ENCODE peak calls at places on chromosomes 1 and 21, in five cellular contexts. Y is right atrium auricular region, Z is A549, P is GM12864, I is AG09309. C is an unnamed sample.

GRCh38 chr1:8025671-8026144 is 401 bp downstream of the ERRFI1 start:
- DNase-seq in Y (no peak), Z (no peak), P (no peak), I (no peak), C (no peak)

GRCh38 chr1:53511933-53512806 is 53.0 kb downstream of the DMRTB1 start:
- DNase-seq in Y (no peak), Z (no peak), P (no peak), I (peak), C (no peak)

GRCh38 chr21:15301736-15302135 is 236.9 kb upstream of the NRIP1 start:
- DNase-seq in Y (no peak), Z (no peak), P (no peak), I (no peak), C (no peak)

GRCh38 chr1:36128126-36128904 is 3.3 kb upstream of the COL8A2 start:
- DNase-seq in Y (no peak), Z (no peak), P (no peak), I (no peak), C (no peak)

GRCh38 chr1:204523605-204524215 is 7.5 kb downstream of the MDM4 start:
- DNase-seq in Y (no peak), Z (no peak), P (no peak), I (no peak), C (no peak)

GRCh38 chr1:8137406-8138244 is 111.5 kb upstream of the ERRFI1 start:
- DNase-seq in Y (peak), Z (peak), P (no peak), I (peak), C (no peak)

GRCh38 chr1:226201029-226201593 is 14.6 kb upstream of the ACBD3 start:
- DNase-seq in Y (no peak), Z (no peak), P (no peak), I (no peak), C (peak)

GRCh38 chr1:180451504-180451903 is 50.9 kb downstream of the ACBD6 start:
- DNase-seq in Y (no peak), Z (no peak), P (no peak), I (no peak), C (no peak)

GRCh38 chr1:198173832-198174231 is 17.0 kb downstream of the NEK7 start:
- DNase-seq in Y (no peak), Z (no peak), P (no peak), I (no peak), C (no peak)

GRCh38 chr1:46617833-46618232 is 1.2 kb upstream of the MOB3C start:
- DNase-seq in Y (no peak), Z (no peak), P (no peak), I (no peak), C (no peak)

GRCh38 chr1:89721351-89721750 is 88.4 kb downstream of the LRRC8C start:
- DNase-seq in Y (no peak), Z (no peak), P (no peak), I (no peak), C (no peak)

GRCh38 chr1:23864801-23865542 is 3.1 kb downstream of the FUCA1 start:
- DNase-seq in Y (no peak), Z (no peak), P (no peak), I (no peak), C (no peak)

GRCh38 chr1:67937010-67937409 is 103.7 kb upstream of the GNG12 start:
- DNase-seq in Y (no peak), Z (no peak), P (no peak), I (no peak), C (no peak)

GRCh38 chr1:206420471-206420870 is 49.8 kb upstream of the IKBKE start:
- DNase-seq in Y (no peak), Z (no peak), P (no peak), I (no peak), C (no peak)

GRCh38 chr1:7149080-7149838 is 364.0 kb downstream of the CAMTA1 start:
- DNase-seq in Y (no peak), Z (no peak), P (no peak), I (no peak), C (no peak)

GRCh38 chr1:19009882-19010321 is 53.4 kb upstream of the IFFO2 start:
- DNase-seq in Y (no peak), Z (peak), P (no peak), I (peak), C (no peak)

GRCh38 chr1:3908886-3909517 is 8.9 kb upstream of the C1orf174 start:
- DNase-seq in Y (no peak), Z (no peak), P (no peak), I (no peak), C (no peak)

GRCh38 chr1:166840309-166841302 is 1.3 kb downstream of the POGK start:
- DNase-seq in Y (no peak), Z (no peak), P (no peak), I (no peak), C (no peak)

GRCh38 chr1:89724369-89725015 is 91.6 kb downstream of the LRRC8C start:
- DNase-seq in Y (peak), Z (no peak), P (peak), I (no peak), C (no peak)

GRCh38 chr1:56573311-56573710 is 6.1 kb downstream of the PLPP3 start:
- DNase-seq in Y (no peak), Z (no peak), P (no peak), I (no peak), C (no peak)

GRCh38 chr21:36860736-36861594 is 105.5 kb downstream of the HLCS start:
- DNase-seq in Y (no peak), Z (no peak), P (no peak), I (peak), C (no peak)

GRCh38 chr1:4108741-4109625 is 208.9 kb upstream of the C1orf174 start:
- DNase-seq in Y (no peak), Z (no peak), P (no peak), I (no peak), C (no peak)

GRCh38 chr1:86381223-86381622 is 14.9 kb downstream of the ODF2L start:
- DNase-seq in Y (no peak), Z (no peak), P (no peak), I (no peak), C (no peak)

GRCh38 chr1:217253351-217253750 is 377.5 kb downstream of the GPATCH2 start:
- DNase-seq in Y (no peak), Z (no peak), P (no peak), I (no peak), C (peak)

GRCh38 chr1:30847358-30847972 is 61.1 kb downstream of the SDC3 start:
- DNase-seq in Y (peak), Z (no peak), P (no peak), I (no peak), C (no peak)

GRCh38 chr1:225461533-225462428 is 33.9 kb upstream of the LBR start:
- DNase-seq in Y (no peak), Z (no peak), P (no peak), I (no peak), C (no peak)

GRCh38 chr1:34477632-34478141 is 277.2 kb upstream of the GJB5 start:
- DNase-seq in Y (no peak), Z (no peak), P (no peak), I (no peak), C (no peak)

GRCh38 chr1:116277840-116278540 is 95.1 kb upstream of the ATP1A1 start:
- DNase-seq in Y (no peak), Z (no peak), P (no peak), I (no peak), C (no peak)

GRCh38 chr1:116284819-116285390 is 88.1 kb upstream of the ATP1A1 start:
- DNase-seq in Y (no peak), Z (no peak), P (no peak), I (no peak), C (no peak)

GRCh38 chr1:116278541-116278866 is 94.5 kb upstream of the ATP1A1 start:
- DNase-seq in Y (no peak), Z (no peak), P (no peak), I (no peak), C (no peak)

GRCh38 chr1:116276532-116276931 is 96.5 kb upstream of the ATP1A1 start:
- DNase-seq in Y (no peak), Z (no peak), P (no peak), I (no peak), C (no peak)

DNA sequence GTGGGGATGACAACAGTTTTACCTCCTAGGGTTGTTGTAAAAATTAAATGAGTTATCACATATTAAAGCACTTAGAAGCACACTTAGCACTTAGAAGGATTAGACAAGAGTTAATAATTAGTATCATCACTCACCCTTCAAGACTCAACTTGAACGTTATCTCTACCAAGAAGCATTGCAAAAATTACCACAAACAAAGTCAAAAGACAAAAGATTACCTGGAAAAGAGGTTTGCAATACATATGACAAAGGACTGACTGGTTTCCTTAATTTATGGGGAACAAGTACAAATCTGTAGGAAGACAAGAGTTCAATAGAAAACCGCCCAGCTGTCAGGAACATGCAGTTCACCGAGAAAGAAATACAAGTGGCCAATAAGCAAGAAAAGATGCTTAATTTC is 93.3 kb upstream of the ATP1A1 start:
- DNase-seq in Y (no peak), Z (no peak), P (no peak), I (no peak), C (no peak)
- H3K4me3 ChIP-seq in Y (no peak), Z (no peak), P (no peak), I (no peak), C (no peak)

GRCh38 chr1:246284021-246284420 is 223.1 kb downstream of the SMYD3 start:
- DNase-seq in Y (no peak), Z (no peak), P (no peak), I (no peak), C (no peak)

GRCh38 chr1:246281639-246282038 is 225.4 kb downstream of the SMYD3 start:
- DNase-seq in Y (no peak), Z (no peak), P (no peak), I (no peak), C (no peak)

GRCh38 chr1:246279402-246279801 is 227.7 kb downstream of the SMYD3 start:
- DNase-seq in Y (no peak), Z (no peak), P (no peak), I (no peak), C (no peak)

GRCh38 chr1:246281195-246281594 is 225.9 kb downstream of the SMYD3 start:
- DNase-seq in Y (no peak), Z (no peak), P (no peak), I (no peak), C (no peak)

DNA sequence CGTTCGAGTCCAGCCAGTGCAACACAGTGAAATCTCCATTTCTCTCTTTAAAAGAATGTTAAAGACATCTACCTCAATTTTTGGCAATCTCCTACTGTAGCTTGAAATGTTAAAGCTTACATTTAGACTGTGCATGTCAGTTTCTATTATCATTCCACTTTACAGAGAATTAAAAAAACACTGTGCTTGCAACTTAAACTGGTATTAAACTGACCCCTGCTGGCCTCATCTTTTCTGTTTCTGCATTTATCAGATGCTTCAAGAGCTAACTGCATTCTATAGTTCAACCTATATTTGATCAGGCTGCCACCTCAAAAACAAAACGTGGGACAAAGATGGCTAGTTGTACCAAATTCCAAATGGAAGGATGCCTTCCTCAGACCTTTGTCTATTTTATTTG is 226.5 kb downstream of the SMYD3 start:
- DNase-seq in Y (no peak), Z (no peak), P (no peak), I (no peak), C (peak)
- TF ChIP-seq CTCF in Y (no peak), Z (peak), P (no peak), I (peak), C (peak)

GRCh38 chr1:227561303-227561702 is 2.1 kb upstream of the ZNF678 start:
- DNase-seq in Y (no peak), Z (no peak), P (no peak), I (no peak), C (no peak)
- H3K4me3 ChIP-seq in Y (peak), Z (no peak), P (no peak), I (no peak), C (no peak)

GRCh38 chr21:43029785-43030184 is 45.9 kb downstream of the CBS start:
- DNase-seq in Y (no peak), Z (no peak), P (no peak), I (no peak), C (no peak)
- TF ChIP-seq CTCF in Y (no peak), Z (no peak), P (no peak), I (no peak), C (no peak)

GRCh38 chr1:207702317-207702716 is 49.5 kb upstream of the CD46 start:
- DNase-seq in Y (no peak), Z (no peak), P (no peak), I (no peak), C (no peak)
- H3K4me3 ChIP-seq in Y (no peak), Z (no peak), P (no peak), I (no peak), C (no peak)

GRCh38 chr1:163561570-163562295 is 240.0 kb downstream of the NUF2 start:
- DNase-seq in Y (no peak), Z (no peak), P (no peak), I (no peak), C (peak)
- TF ChIP-seq CTCF in Y (peak), Z (no peak), P (no peak), I (peak), C (peak)

DNA sequence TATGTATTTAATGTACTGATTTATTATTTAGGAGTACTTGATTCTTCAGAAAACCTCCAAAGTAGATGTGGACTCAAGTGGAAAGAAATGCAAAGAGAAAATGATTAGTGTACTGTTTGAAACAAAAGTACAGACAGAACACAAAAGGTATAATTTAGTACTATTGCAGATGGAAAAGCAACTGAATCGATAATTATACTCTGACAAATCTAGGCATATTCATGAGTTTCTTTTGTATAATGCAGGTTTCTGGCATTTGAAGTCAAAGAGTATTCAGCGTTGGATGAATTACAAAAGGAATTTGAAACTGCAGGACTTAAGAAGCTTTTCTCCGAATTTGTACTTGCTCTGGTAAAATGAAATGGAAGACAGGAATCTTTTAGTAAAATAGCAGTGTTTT is 12.5 kb downstream of the RWDD3 start:
- DNase-seq in Y (no peak), Z (no peak), P (no peak), I (no peak), C (no peak)
- H3K4me3 ChIP-seq in Y (no peak), Z (no peak), P (no peak), I (no peak), C (no peak)

GRCh38 chr1:114180742-114181141 is 27.1 kb upstream of the SYT6 start:
- DNase-seq in Y (no peak), Z (no peak), P (no peak), I (no peak), C (no peak)

GRCh38 chr1:114177282-114177681 is 23.6 kb upstream of the SYT6 start:
- DNase-seq in Y (no peak), Z (no peak), P (no peak), I (no peak), C (no peak)

GRCh38 chr1:114178940-114179339 is 25.3 kb upstream of the SYT6 start:
- DNase-seq in Y (no peak), Z (no peak), P (no peak), I (no peak), C (no peak)

GRCh38 chr1:114176366-114176765 is 22.7 kb upstream of the SYT6 start:
- DNase-seq in Y (no peak), Z (no peak), P (no peak), I (no peak), C (no peak)

DNA sequence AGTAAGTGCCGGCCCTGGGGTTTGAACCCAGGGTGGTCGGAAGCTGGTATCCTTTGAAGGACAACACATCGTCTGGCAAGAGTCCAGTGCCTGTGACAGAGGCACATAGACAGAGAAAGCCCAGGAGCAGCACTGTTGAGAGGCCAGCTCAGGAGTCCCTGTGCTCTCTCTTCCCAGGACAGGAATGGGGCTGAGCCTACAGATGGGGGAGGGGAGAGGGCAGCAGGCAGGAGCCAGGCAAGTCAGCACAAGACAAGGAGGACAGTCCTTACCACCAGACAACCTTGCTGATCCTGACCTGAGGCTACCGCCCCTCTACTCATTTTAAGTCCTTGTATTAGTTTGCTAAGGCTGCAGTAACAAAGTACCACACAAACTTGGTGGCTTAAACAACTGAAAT is 27.7 kb upstream of the SYT6 start:
- DNase-seq in Y (no peak), Z (no peak), P (no peak), I (no peak), C (no peak)
- TF ChIP-seq CTCF in Y (no peak), Z (no peak), P (no peak), I (no peak), C (no peak)

C was measured in WERI-Rb-1.